ENCODE peak calls at places on chromosomes 7 and 10, in eight cellular contexts. J is body of pancreas, T is colonic mucosa, S is uterus, X is BE2C, C is adrenal gland, D is mucosa of descending colon, B is transverse colon. F is an unnamed sample.

GRCh38 chr10:103828587-103829186 is 26.7 kb downstream of the SH3PXD2A start:
- DNase-seq in J (no peak), T (no peak), S (no peak), X (no peak), C (no peak), D (no peak), B (no peak), F (no peak)

GRCh38 chr10:29636178-29636577 is 1.4 kb upstream of the SVIL start:
- DNase-seq in J (no peak), T (no peak), S (no peak), X (no peak), C (no peak), D (no peak), B (no peak), F (no peak)

GRCh38 chr7:25911738-25912607 is 240.0 kb upstream of the NFE2L3 start:
- DNase-seq in J (no peak), T (no peak), S (no peak), X (no peak), C (no peak), D (no peak), B (no peak), F (no peak)

GRCh38 chr7:74452748-74453320 is 872 bp upstream of the GTF2IRD1 start:
- DNase-seq in J (peak; percentile 46), T (peak; percentile 81), S (peak; percentile 86), X (no peak), C (peak; percentile 86), D (peak; percentile 68), B (peak; percentile 63), F (peak; percentile 77)

GRCh38 chr7:5526190-5527037 is 102.8 kb upstream of the TNRC18 start:
- DNase-seq in J (peak; percentile 56), T (peak; percentile 57), S (no peak), X (peak; percentile 46), C (peak; percentile 41), D (peak; percentile 52), B (peak; percentile 70), F (peak; percentile 64)

GRCh38 chr7:155791836-155792235 is 20.4 kb downstream of the SHH start:
- DNase-seq in J (no peak), T (no peak), S (no peak), X (no peak), C (no peak), D (no peak), B (no peak), F (no peak)

GRCh38 chr7:95099101-95099500 is 191.7 kb downstream of the PPP1R9A start:
- DNase-seq in J (no peak), T (no peak), S (no peak), X (no peak), C (no peak), D (no peak), B (no peak), F (no peak)

GRCh38 chr10:29908977-29909376 is 150.4 kb downstream of the JCAD start:
- DNase-seq in J (no peak), T (no peak), S (no peak), X (no peak), C (no peak), D (no peak), B (no peak), F (no peak)

GRCh38 chr10:32059472-32059871 is 3.2 kb upstream of the KIF5B start:
- DNase-seq in J (no peak), T (no peak), S (no peak), X (no peak), C (no peak), D (peak; percentile 25), B (no peak), F (peak; percentile 79)

GRCh38 chr10:43229208-43230061 is 37.4 kb downstream of the RASGEF1A start:
- DNase-seq in J (peak; percentile 15), T (no peak), S (peak; percentile 5), X (peak; percentile 23), C (peak; percentile 27), D (peak; percentile 33), B (peak; percentile 24), F (peak; percentile 14)

GRCh38 chr10:3740157-3740871 is 44.7 kb downstream of the KLF6 start:
- DNase-seq in J (no peak), T (no peak), S (no peak), X (no peak), C (no peak), D (no peak), B (no peak), F (no peak)

GRCh38 chr10:24616536-24616935 is 107.2 kb downstream of the ARHGAP21 start:
- DNase-seq in J (no peak), T (no peak), S (no peak), X (no peak), C (no peak), D (no peak), B (no peak), F (no peak)

GRCh38 chr10:131872011-131872836 is 28.6 kb upstream of the PPP2R2D start:
- DNase-seq in J (no peak), T (no peak), S (no peak), X (no peak), C (no peak), D (no peak), B (no peak), F (no peak)

DNA sequence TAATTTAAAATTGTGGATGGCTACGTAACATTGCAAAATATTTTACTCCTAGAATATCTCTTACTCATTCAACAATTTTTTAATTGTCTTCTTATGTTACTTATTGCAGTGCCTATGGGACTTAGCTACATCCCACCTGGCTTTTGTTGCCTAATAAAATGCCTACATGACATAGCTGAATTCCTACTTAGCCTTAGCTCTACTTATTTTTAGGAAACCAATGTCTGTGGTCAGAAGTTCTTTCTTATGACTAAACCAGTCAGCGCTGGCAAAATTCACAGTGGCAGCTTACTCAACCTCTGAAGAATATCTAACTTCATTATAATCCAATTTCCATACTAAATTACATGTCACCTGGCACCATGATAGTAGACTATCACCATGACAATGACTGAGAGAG is 1612.4 kb upstream of the LRRTM3 start:
- DNase-seq in J (no peak), T (no peak), S (no peak), X (no peak), C (no peak), D (no peak), B (no peak), F (no peak)
- H3K4me3 ChIP-seq in J (no peak overlapping the region), T (no peak overlapping the region), S (no peak overlapping the region), X (no peak overlapping the region), C (no peak overlapping the region), D (no peak overlapping the region), B (no peak overlapping the region), F (no peak overlapping the region)

DNA sequence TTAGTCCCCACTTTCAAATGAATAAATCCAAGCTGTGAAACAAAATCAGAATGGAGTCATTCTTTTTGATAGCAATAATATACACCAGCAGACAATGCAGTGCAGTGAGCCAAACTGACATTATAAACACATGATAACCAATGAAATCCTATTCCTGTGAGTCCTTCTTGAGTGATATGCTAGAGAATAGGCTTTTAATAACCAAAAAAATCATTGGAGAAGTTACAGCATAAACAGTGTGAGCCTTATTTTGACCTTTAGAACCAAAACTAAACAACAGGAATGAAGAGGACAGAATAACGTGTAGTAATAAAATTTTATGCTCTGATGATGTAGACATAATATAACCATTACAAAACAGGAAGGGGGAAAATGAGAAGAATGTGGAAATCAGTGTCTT is 8.7 kb downstream of the HUS1 start:
- DNase-seq in J (no peak), T (no peak), S (no peak), X (no peak), C (no peak), D (no peak), B (no peak), F (peak; percentile 57)
- H3K36me3 ChIP-seq in J (no peaks in the 10 kb centered on the region), T (peaks cover 17% of the 10 kb centered on the region), S (no peaks in the 10 kb centered on the region), X (peaks cover 55% of the 10 kb centered on the region), C (no peaks in the 10 kb centered on the region), D (peaks cover 7% of the 10 kb centered on the region), B (no peaks in the 10 kb centered on the region), F (peaks cover 20% of the 10 kb centered on the region)

DNA sequence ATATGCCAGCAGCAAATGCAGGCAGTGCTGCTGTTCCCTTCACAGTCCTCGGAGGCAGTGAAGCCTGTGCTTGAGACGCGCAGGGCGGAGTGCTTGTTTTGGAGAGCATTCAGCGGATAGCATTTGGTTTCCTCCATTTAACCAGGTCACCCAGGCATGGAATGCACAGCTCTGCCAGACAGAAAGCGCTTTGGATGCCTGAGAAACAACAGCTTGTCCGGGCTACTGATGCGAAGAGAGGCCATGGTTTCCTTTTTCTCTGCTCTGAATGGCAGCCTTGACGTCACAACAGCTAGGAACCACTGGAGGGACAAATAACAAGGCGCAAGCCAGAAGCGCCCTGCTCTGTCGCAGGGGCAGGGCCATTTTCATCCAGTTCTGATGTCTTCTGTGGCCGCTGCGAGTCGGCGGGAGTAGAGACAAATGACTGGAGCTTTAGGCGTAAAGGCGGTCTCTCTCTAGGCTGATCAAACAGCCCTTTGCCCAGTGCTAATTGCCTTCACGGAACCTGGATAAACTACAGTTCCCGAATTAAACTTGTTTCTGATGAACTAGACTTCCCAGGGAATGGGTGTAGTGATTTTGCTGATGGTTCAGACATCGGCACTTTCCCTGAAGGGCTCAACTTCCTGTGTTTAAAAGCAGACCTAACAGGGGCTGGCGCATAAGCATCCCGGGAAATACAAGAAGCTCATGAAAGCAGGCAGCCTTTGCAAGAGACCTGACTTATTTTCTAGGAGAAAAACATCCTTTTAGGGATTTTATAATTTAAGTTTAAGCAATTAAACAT is 187.6 kb upstream of the KLF14 start:
- DNase-seq in J (peak; percentile 56), T (peak; percentile 66), S (no peak), X (peak; percentile 69), C (no peak), D (peak; percentile 73), B (peak; percentile 61), F (peak; percentile 71)
- H3K4me3 ChIP-seq in J (no peak overlapping the region), T (peak overlapping the region; percentile 1), S (peak overlapping the region; percentile 8), X (peak overlapping the region; percentile 63), C (no peak overlapping the region), D (no peak overlapping the region), B (no peak overlapping the region), F (no peak overlapping the region)

GRCh38 chr10:33314788-33315561 is 19.5 kb downstream of the NRP1 start:
- DNase-seq in J (no peak), T (no peak), S (no peak), X (no peak), C (no peak), D (no peak), B (no peak), F (no peak)
- H3K36me3 ChIP-seq in J (no peaks in the 10 kb centered on the region), T (no peaks in the 10 kb centered on the region), S (no peaks in the 10 kb centered on the region), X (peaks cover 37% of the 10 kb centered on the region), C (no peaks in the 10 kb centered on the region), D (no peaks in the 10 kb centered on the region), B (no peaks in the 10 kb centered on the region), F (no peaks in the 10 kb centered on the region)

DNA sequence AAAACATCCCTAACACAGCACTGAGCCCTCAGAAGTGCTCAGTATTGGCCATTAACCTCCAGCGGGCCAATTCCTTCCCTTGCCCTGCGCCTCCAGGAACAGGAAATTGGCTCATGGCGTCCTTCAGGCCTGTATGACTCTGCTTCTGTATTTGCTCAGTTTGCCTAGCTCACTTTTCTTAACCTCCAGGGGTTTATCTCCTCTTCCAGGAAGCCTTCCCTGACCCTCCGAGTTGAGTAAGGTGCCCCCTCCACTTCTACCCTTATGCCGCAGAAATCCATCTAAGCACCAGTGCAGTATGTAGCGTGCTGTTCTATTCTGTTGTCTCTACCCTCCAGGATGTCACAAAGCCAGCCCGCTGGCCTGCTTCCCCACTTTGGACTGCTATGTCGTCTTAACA is 1.1 kb upstream of the SFXN4 start:
- DNase-seq in J (no peak), T (no peak), S (no peak), X (no peak), C (no peak), D (no peak), B (no peak), F (no peak)
- H3K4me3 ChIP-seq in J (no peak overlapping the region), T (no peak overlapping the region), S (no peak overlapping the region), X (no peak overlapping the region), C (no peak overlapping the region), D (no peak overlapping the region), B (no peak overlapping the region), F (no peak overlapping the region)

DNA sequence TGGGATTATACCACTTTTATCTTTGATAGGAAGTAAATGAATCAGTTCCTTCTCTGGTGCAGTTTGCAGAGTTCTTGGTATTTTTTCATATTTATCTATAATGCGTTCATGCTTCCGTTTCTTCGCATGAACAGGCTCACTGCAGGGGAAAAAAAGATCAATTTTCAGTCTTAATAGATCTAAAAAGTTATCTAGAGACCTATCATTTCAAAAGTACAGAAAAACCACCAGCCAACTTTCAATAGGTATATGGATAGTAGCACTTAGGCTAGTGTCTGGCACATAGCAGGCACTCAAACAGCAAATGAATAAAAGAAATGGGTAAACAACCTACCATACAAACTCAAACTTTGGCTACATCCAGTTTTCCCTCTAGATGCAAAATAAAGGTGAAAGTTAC is 5.5 kb downstream of the NOC3L start:
- DNase-seq in J (no peak), T (no peak), S (no peak), X (no peak), C (no peak), D (no peak), B (no peak), F (no peak)
- H3K36me3 ChIP-seq in J (no peaks in the 10 kb centered on the region), T (no peaks in the 10 kb centered on the region), S (no peaks in the 10 kb centered on the region), X (peaks cover 57% of the 10 kb centered on the region), C (no peaks in the 10 kb centered on the region), D (no peaks in the 10 kb centered on the region), B (no peaks in the 10 kb centered on the region), F (no peaks in the 10 kb centered on the region)